ENCODE peak calls at places on chromosomes 3 and 15, in eight cellular contexts. M is kidney tubule cell; J is brain microvascular endothelial cell; R is stimulated activated CD8-positive, alpha-beta memory T cell treated with anti-CD3 and anti-CD28 coated beads, Interleukin-12 subunit alpha, Interleukin-12 subunit beta, amount 100 ng/mL, for 4 hours; T is SHP77 treated with DMSO at 0.1 percent for 48 hours; N is heart right ventricle; A is CD4-positive, CD25-positive, alpha-beta regulatory T cell; L is Caki2. O is an unnamed sample.

GRCh38 chr3:187952849-187953248 is 201.1 kb upstream of the LPP start:
- DNase-seq in M (peak), J (no peak), R (no peak), T (no peak), N (no peak), A (no peak), L (no peak), O (no peak)

GRCh38 chr3:87798567-87798947 is 260.2 kb downstream of the CGGBP1 start:
- DNase-seq in M (peak), J (peak), R (no peak), T (no peak), N (no peak), A (no peak), L (no peak), O (no peak)

GRCh38 chr3:130850846-130851245 is 43.0 kb upstream of the ATP2C1 start:
- DNase-seq in M (peak), J (no peak), R (no peak), T (no peak), N (no peak), A (no peak), L (no peak), O (no peak)

GRCh38 chr15:68599560-68600071 is 20.8 kb downstream of the CORO2B start:
- DNase-seq in M (peak), J (peak), R (no peak), T (no peak), N (no peak), A (no peak), L (no peak), O (no peak)

GRCh38 chr15:62087671-62088360 is 21.0 kb downstream of the C2CD4A start:
- DNase-seq in M (no peak), J (no peak), R (no peak), T (peak), N (peak), A (no peak), L (no peak), O (no peak)

GRCh38 chr3:127002195-127003174 is 19.6 kb downstream of the PLXNA1 start:
- DNase-seq in M (peak), J (peak), R (no peak), T (no peak), N (peak), A (no peak), L (no peak), O (peak)

GRCh38 chr3:2098398-2099027 is at the start of gene CNTN4:
- DNase-seq in M (peak), J (no peak), R (no peak), T (no peak), N (peak), A (no peak), L (peak), O (no peak)

GRCh38 chr3:150129181-150129580 is 158.5 kb upstream of the PFN2 start:
- DNase-seq in M (no peak), J (no peak), R (no peak), T (no peak), N (no peak), A (no peak), L (no peak), O (no peak)

GRCh38 chr3:123660276-123660675 is 75.4 kb upstream of the HACD2 start:
- DNase-seq in M (peak), J (no peak), R (no peak), T (no peak), N (no peak), A (no peak), L (no peak), O (no peak)

GRCh38 chr15:63277044-63277892 is at the start of gene APH1B:
- DNase-seq in M (peak), J (no peak), R (peak), T (peak), N (peak), A (peak), L (peak), O (no peak)

GRCh38 chr3:73037369-73037699 is 24.1 kb upstream of the EBLN2 start:
- DNase-seq in M (peak), J (peak), R (no peak), T (no peak), N (no peak), A (no peak), L (peak), O (no peak)

GRCh38 chr3:190616627-190617026 is 102.7 kb downstream of the IL1RAP start:
- DNase-seq in M (no peak), J (no peak), R (no peak), T (no peak), N (no peak), A (no peak), L (no peak), O (no peak)

GRCh38 chr3:66416556-66417304 is 84.1 kb downstream of the LRIG1 start:
- DNase-seq in M (no peak), J (no peak), R (no peak), T (no peak), N (no peak), A (no peak), L (no peak), O (no peak)

GRCh38 chr3:37082317-37082716 is 89.0 kb downstream of the MLH1 start:
- DNase-seq in M (no peak), J (no peak), R (no peak), T (no peak), N (no peak), A (no peak), L (no peak), O (no peak)

GRCh38 chr3:168117059-168117458 is 21.3 kb upstream of the GOLIM4 start:
- DNase-seq in M (no peak), J (peak), R (no peak), T (no peak), N (no peak), A (no peak), L (no peak), O (no peak)

GRCh38 chr3:194561306-194561974 is 71.8 kb downstream of the TMEM44 start:
- DNase-seq in M (peak), J (no peak), R (no peak), T (no peak), N (no peak), A (no peak), L (no peak), O (no peak)

GRCh38 chr3:18302517-18302916 is 122.6 kb downstream of the SATB1 start:
- DNase-seq in M (peak), J (no peak), R (no peak), T (no peak), N (no peak), A (no peak), L (no peak), O (no peak)

GRCh38 chr3:193174137-193174536 is 66.9 kb upstream of the PLAAT1 start:
- DNase-seq in M (peak), J (no peak), R (no peak), T (no peak), N (no peak), A (no peak), L (no peak), O (no peak)

GRCh38 chr15:68819451-68820204 is 1.1 kb downstream of the ANP32A start:
- DNase-seq in M (peak), J (peak), R (no peak), T (peak), N (peak), A (no peak), L (peak), O (no peak)

GRCh38 chr3:124788254-124788745 is 58.0 kb downstream of the UMPS start:
- DNase-seq in M (no peak), J (no peak), R (no peak), T (no peak), N (no peak), A (no peak), L (no peak), O (no peak)

GRCh38 chr15:65400760-65401606 is 21.8 kb downstream of the IGDCC4 start:
- DNase-seq in M (peak), J (peak), R (peak), T (peak), N (peak), A (no peak), L (peak), O (peak)

GRCh38 chr15:46857103-46857502 is 860.2 kb upstream of the SEMA6D start:
- DNase-seq in M (no peak), J (no peak), R (no peak), T (no peak), N (no peak), A (no peak), L (no peak), O (no peak)

GRCh38 chr3:49414753-49415152 is 2.5 kb downstream of the TCTA start:
- DNase-seq in M (no peak), J (no peak), R (no peak), T (no peak), N (no peak), A (no peak), L (no peak), O (no peak)

GRCh38 chr3:69410301-69410700 is 24.4 kb upstream of the FRMD4B start:
- DNase-seq in M (peak), J (peak), R (no peak), T (peak), N (peak), A (peak), L (peak), O (no peak)

GRCh38 chr3:74463515-74463914 is 150.9 kb downstream of the CNTN3 start:
- DNase-seq in M (peak), J (no peak), R (no peak), T (no peak), N (no peak), A (no peak), L (no peak), O (no peak)

GRCh38 chr15:89772933-89773583 is 3.1 kb upstream of the MESP2 start:
- DNase-seq in M (no peak), J (no peak), R (no peak), T (no peak), N (no peak), A (no peak), L (peak), O (no peak)

GRCh38 chr15:81529444-81529950 is 155.5 kb upstream of the TMC3 start:
- DNase-seq in M (no peak), J (no peak), R (no peak), T (no peak), N (no peak), A (no peak), L (no peak), O (no peak)

GRCh38 chr15:90364251-90364650 is 12.2 kb downstream of the ZNF774 start:
- DNase-seq in M (peak), J (no peak), R (no peak), T (no peak), N (no peak), A (no peak), L (peak), O (no peak)

GRCh38 chr3:95341314-95341713 is 1278.5 kb downstream of the NSUN3 start:
- DNase-seq in M (peak), J (no peak), R (no peak), T (no peak), N (no peak), A (no peak), L (peak), O (no peak)

GRCh38 chr3:18027161-18027939 is 284.9 kb upstream of the TBC1D5 start:
- DNase-seq in M (no peak), J (peak), R (no peak), T (no peak), N (peak), A (no peak), L (no peak), O (no peak)

GRCh38 chr3:192444096-192444790 is 283.1 kb downstream of the FGF12 start:
- DNase-seq in M (peak), J (peak), R (no peak), T (no peak), N (peak), A (no peak), L (peak), O (no peak)

GRCh38 chr3:194306109-194306686 is 44.9 kb downstream of the CPN2 start:
- DNase-seq in M (no peak), J (no peak), R (no peak), T (no peak), N (no peak), A (no peak), L (no peak), O (no peak)

GRCh38 chr3:34957707-34958106 is 681.6 kb upstream of the ARPP21 start:
- DNase-seq in M (peak), J (peak), R (no peak), T (no peak), N (no peak), A (no peak), L (no peak), O (no peak)

GRCh38 chr15:69760263-69760855 is 307.7 kb downstream of the RPLP1 start:
- DNase-seq in M (no peak), J (peak), R (no peak), T (no peak), N (no peak), A (no peak), L (no peak), O (no peak)

GRCh38 chr3:30693470-30694120 is 87.2 kb downstream of the TGFBR2 start:
- DNase-seq in M (peak), J (peak), R (peak), T (peak), N (peak), A (peak), L (peak), O (peak)

GRCh38 chr15:87660494-87661129 is 595.9 kb downstream of the NTRK3 start:
- DNase-seq in M (no peak), J (no peak), R (no peak), T (no peak), N (no peak), A (no peak), L (no peak), O (no peak)

O was measured in iPS DF 19.7.